ENCODE peak calls at places on chromosomes 16 and 17, in seven cellular contexts. One of them, this sample, is unnamed.

GRCh38 chr17:10105513-10106001 is 92.8 kb downstream of the GAS7 start:
- DNase-seq in left ventricle myocardium inferior: peak; percentile 63
- DNase-seq in colonic mucosa: no peak
- DNase-seq in activated T-cell treated with anti-CD3 and anti-CD28 coated beads, Interleukin-2, amount 50 U/mL, for 72 hours: no peak
- DNase-seq in WTC11: no peak
- DNase-seq in naive thymus-derived CD8-positive, alpha-beta T cell: no peak
- DNase-seq in activated T-helper 1 cell treated with Interleukin-2 at 50 U/mL for 16 hours: no peak
- DNase-seq in this sample: no peak

GRCh38 chr16:83328936-83329335 is 478.8 kb upstream of the HSBP1 start:
- DNase-seq in left ventricle myocardium inferior: no peak
- DNase-seq in colonic mucosa: no peak
- DNase-seq in activated T-cell treated with anti-CD3 and anti-CD28 coated beads, Interleukin-2, amount 50 U/mL, for 72 hours: no peak
- DNase-seq in WTC11: no peak
- DNase-seq in naive thymus-derived CD8-positive, alpha-beta T cell: no peak
- DNase-seq in activated T-helper 1 cell treated with Interleukin-2 at 50 U/mL for 16 hours: no peak
- DNase-seq in this sample: no peak

GRCh38 chr17:21041753-21042433 is 918 bp downstream of the USP22 start:
- DNase-seq in left ventricle myocardium inferior: peak; percentile 90
- DNase-seq in colonic mucosa: peak; percentile 89
- DNase-seq in activated T-cell treated with anti-CD3 and anti-CD28 coated beads, Interleukin-2, amount 50 U/mL, for 72 hours: peak; percentile 75
- DNase-seq in WTC11: peak; percentile 76
- DNase-seq in naive thymus-derived CD8-positive, alpha-beta T cell: peak; percentile 52
- DNase-seq in activated T-helper 1 cell treated with Interleukin-2 at 50 U/mL for 16 hours: peak; percentile 48
- DNase-seq in this sample: peak; percentile 50

GRCh38 chr16:88977028-88977844 is at the start of gene CBFA2T3:
- DNase-seq in left ventricle myocardium inferior: peak; percentile 84
- DNase-seq in colonic mucosa: peak; percentile 70
- DNase-seq in activated T-cell treated with anti-CD3 and anti-CD28 coated beads, Interleukin-2, amount 50 U/mL, for 72 hours: no peak
- DNase-seq in WTC11: no peak
- DNase-seq in naive thymus-derived CD8-positive, alpha-beta T cell: no peak
- DNase-seq in activated T-helper 1 cell treated with Interleukin-2 at 50 U/mL for 16 hours: no peak
- DNase-seq in this sample: no peak

GRCh38 chr16:27624154-27625049 is 74.5 kb downstream of the KATNIP start:
- DNase-seq in left ventricle myocardium inferior: no peak
- DNase-seq in colonic mucosa: peak; percentile 69
- DNase-seq in activated T-cell treated with anti-CD3 and anti-CD28 coated beads, Interleukin-2, amount 50 U/mL, for 72 hours: no peak
- DNase-seq in WTC11: no peak
- DNase-seq in naive thymus-derived CD8-positive, alpha-beta T cell: no peak
- DNase-seq in activated T-helper 1 cell treated with Interleukin-2 at 50 U/mL for 16 hours: no peak
- DNase-seq in this sample: no peak

GRCh38 chr17:16453493-16453851 is 38.1 kb downstream of the TRPV2 start:
- DNase-seq in left ventricle myocardium inferior: no peak
- DNase-seq in colonic mucosa: no peak
- DNase-seq in activated T-cell treated with anti-CD3 and anti-CD28 coated beads, Interleukin-2, amount 50 U/mL, for 72 hours: no peak
- DNase-seq in WTC11: no peak
- DNase-seq in naive thymus-derived CD8-positive, alpha-beta T cell: no peak
- DNase-seq in activated T-helper 1 cell treated with Interleukin-2 at 50 U/mL for 16 hours: no peak
- DNase-seq in this sample: no peak

GRCh38 chr16:58649707-58650106 is 20.1 kb upstream of the CNOT1 start:
- DNase-seq in left ventricle myocardium inferior: no peak
- DNase-seq in colonic mucosa: no peak
- DNase-seq in activated T-cell treated with anti-CD3 and anti-CD28 coated beads, Interleukin-2, amount 50 U/mL, for 72 hours: no peak
- DNase-seq in WTC11: no peak
- DNase-seq in naive thymus-derived CD8-positive, alpha-beta T cell: no peak
- DNase-seq in activated T-helper 1 cell treated with Interleukin-2 at 50 U/mL for 16 hours: no peak
- DNase-seq in this sample: no peak

GRCh38 chr17:57861737-57862409 is 12.0 kb upstream of the MRPS23 start:
- DNase-seq in left ventricle myocardium inferior: peak; percentile 78
- DNase-seq in colonic mucosa: peak; percentile 73
- DNase-seq in activated T-cell treated with anti-CD3 and anti-CD28 coated beads, Interleukin-2, amount 50 U/mL, for 72 hours: no peak
- DNase-seq in WTC11: peak; percentile 58
- DNase-seq in naive thymus-derived CD8-positive, alpha-beta T cell: no peak
- DNase-seq in activated T-helper 1 cell treated with Interleukin-2 at 50 U/mL for 16 hours: no peak
- DNase-seq in this sample: no peak

This sample was measured in CD4-positive, alpha-beta T cell.